ENCODE peak calls at places on chromosomes 3 and 15, in four cellular contexts. K, H, T and Q are unnamed samples.

GRCh38 chr3:52350981-52351761 is 35.1 kb downstream of the DNAH1 start:
- DNase-seq in K (no peak), T (no peak), H (no peak), Q (no peak)

GRCh38 chr3:136893848-136894443 is 31.9 kb downstream of the NCK1 start:
- DNase-seq in H (peak; percentile 63), T (no peak), K (peak; percentile 92), Q (no peak)

GRCh38 chr3:171251842-171252241 is 208.4 kb downstream of the TNIK start:
- DNase-seq in H (peak; percentile 57), T (no peak), K (no peak), Q (no peak)

GRCh38 chr15:65896231-65896630 is 26.9 kb downstream of the RAB11A start:
- DNase-seq in K (peak; percentile 48), T (no peak), H (no peak), Q (no peak)

GRCh38 chr15:70210538-70210937 is 112.8 kb upstream of the TLE3 start:
- DNase-seq in T (no peak), K (no peak), H (no peak), Q (peak; percentile 51)

GRCh38 chr3:62201438-62202035 is 171.8 kb downstream of the FEZF2 start:
- DNase-seq in T (peak; percentile 23), K (peak; percentile 51), H (no peak), Q (no peak)

GRCh38 chr3:94862703-94863102 is 799.8 kb downstream of the NSUN3 start:
- DNase-seq in K (no peak), H (peak; percentile 71), T (no peak), Q (peak; percentile 61)

GRCh38 chr15:55221090-55222011 is 24.6 kb upstream of the RSL24D1 start:
- DNase-seq in T (no peak), K (peak; percentile 96), H (peak; percentile 96), Q (no peak)

GRCh38 chr15:99706557-99707303 is 26.5 kb downstream of the LYSMD4 start:
- DNase-seq in K (no peak), T (no peak), H (no peak), Q (no peak)

GRCh38 chr15:63019539-63020109 is 22.9 kb upstream of the TPM1 start:
- DNase-seq in H (peak; percentile 65), T (no peak), K (peak; percentile 95), Q (peak; percentile 81)

GRCh38 chr3:8186213-8186612 is 315.4 kb upstream of the LMCD1 start:
- DNase-seq in K (no peak), H (peak; percentile 59), T (no peak), Q (no peak)

GRCh38 chr3:52093751-52094525 is 37.6 kb upstream of the DUSP7 start:
- DNase-seq in T (no peak), K (peak; percentile 61), H (peak; percentile 65), Q (no peak)

GRCh38 chr15:101049856-101050646 is 130.9 kb downstream of the LRRK1 start:
- DNase-seq in K (no peak), H (no peak), T (no peak), Q (peak; percentile 38)

GRCh38 chr3:32153414-32154016 is 47.1 kb downstream of the GPD1L start:
- DNase-seq in H (no peak), K (no peak), T (no peak), Q (no peak)

GRCh38 chr15:33735637-33736247 is 232.6 kb upstream of the CHRM5 start:
- DNase-seq in T (peak; percentile 29), K (peak; percentile 41), H (peak; percentile 48), Q (peak; percentile 72)

GRCh38 chr15:91689377-91689776 is 164.1 kb upstream of the SLCO3A1 start:
- DNase-seq in T (no peak), H (no peak), K (no peak), Q (no peak)

GRCh38 chr15:37203050-37203449 is 102.7 kb upstream of the MEIS2 start:
- DNase-seq in H (no peak), K (no peak), T (no peak), Q (no peak)

GRCh38 chr3:160676547-160677303 is at the start of gene ARL14:
- DNase-seq in K (peak; percentile 68), T (no peak), H (peak; percentile 95), Q (peak; percentile 59)

GRCh38 chr3:111260878-111261277 is 189.3 kb downstream of the NECTIN3 start:
- DNase-seq in K (peak; percentile 34), H (no peak), T (no peak), Q (no peak)

GRCh38 chr15:33083232-33084006 is 111.1 kb downstream of the FMN1 start:
- DNase-seq in T (no peak), H (peak; percentile 88), K (peak; percentile 33), Q (peak; percentile 57)

GRCh38 chr15:60079210-60079609 is 75.1 kb downstream of the FOXB1 start:
- DNase-seq in T (no peak), K (no peak), H (peak; percentile 48), Q (no peak)

GRCh38 chr3:14991818-14992612 is 44.6 kb downstream of the NR2C2 start:
- DNase-seq in H (no peak), T (no peak), K (peak; percentile 18), Q (no peak)

GRCh38 chr3:14991148-14991742 is 43.9 kb downstream of the NR2C2 start:
- DNase-seq in H (no peak), K (no peak), T (no peak), Q (no peak)

GRCh38 chr3:14984581-14985113 is 37.3 kb downstream of the NR2C2 start:
- DNase-seq in K (no peak), H (no peak), T (no peak), Q (no peak)

GRCh38 chr3:14989943-14990753 is 42.8 kb downstream of the NR2C2 start:
- DNase-seq in T (no peak), H (peak; percentile 21), K (no peak), Q (peak; percentile 63)

GRCh38 chr3:14988988-14989394 is 41.6 kb downstream of the NR2C2 start:
- DNase-seq in K (no peak), T (peak; percentile 31), H (peak; percentile 92), Q (peak; percentile 80)
- H3K4me3 ChIP-seq in K (no peak overlapping the region), T (no peak overlapping the region), H (no peak overlapping the region), Q (no peak overlapping the region)

GRCh38 chr15:85029221-85029620 is 47.6 kb downstream of the PDE8A start:
- DNase-seq in T (no peak), K (no peak), H (no peak), Q (no peak)
- H3K4me1 ChIP-seq in T (peaks cover 24% of the 10 kb centered on the region), K (peaks cover 29% of the 10 kb centered on the region), H (peaks cover 18% of the 10 kb centered on the region), Q (peaks cover 20% of the 10 kb centered on the region)

DNA sequence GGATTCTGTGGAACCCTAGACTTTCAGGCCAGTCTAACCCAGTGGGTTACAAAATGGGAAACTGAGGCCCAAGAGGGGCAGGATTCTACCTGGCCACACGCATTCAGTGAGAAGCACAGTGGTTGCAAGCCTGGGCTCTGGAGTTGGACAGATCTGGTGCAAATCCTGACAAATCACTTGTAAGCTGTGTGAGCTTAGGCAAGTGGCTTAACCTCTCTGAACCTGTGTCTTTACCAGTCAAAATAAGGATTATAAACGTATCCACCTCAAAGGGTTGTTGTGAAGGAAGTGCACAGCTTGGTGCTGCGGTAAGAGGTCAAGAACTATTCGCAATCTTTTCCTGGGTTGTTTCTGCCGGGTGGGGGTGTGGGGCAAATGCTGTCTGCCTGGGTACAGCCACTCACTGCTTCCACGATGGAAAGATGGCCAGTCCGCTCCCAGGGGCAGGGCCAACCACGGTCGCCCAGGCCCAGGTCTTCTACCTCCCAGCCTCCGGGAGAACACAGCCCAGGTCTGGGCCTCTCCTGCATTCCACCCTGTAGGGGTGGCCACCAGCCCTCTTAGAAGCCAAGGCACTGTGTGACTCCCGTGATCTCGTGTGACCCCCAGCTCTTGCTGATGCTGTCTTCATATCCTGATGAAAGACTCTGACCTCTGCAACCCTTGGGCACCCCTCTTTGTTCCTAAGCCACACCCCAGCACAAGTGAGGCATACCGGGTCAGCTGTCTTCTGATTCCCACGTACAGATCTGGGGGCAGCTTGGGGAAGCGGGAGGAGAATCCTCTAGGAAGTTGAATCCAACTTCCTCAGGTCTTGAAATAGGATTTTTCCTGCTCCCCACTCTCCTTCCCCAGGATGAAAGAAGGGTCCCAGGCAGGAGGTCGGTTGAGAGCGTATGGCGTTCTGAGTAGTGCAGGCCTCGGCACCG is 1.5 kb downstream of the CHRNA3 start:
- DNase-seq in K (no peak), T (no peak), H (peak; percentile 61), Q (peak; percentile 66)
- H3K9ac ChIP-seq in K (no peak overlapping the region), T (no peak overlapping the region), H (peak overlapping the region; percentile 30), Q (no peak overlapping the region)

GRCh38 chr3:138435840-138436239 is 1.4 kb downstream of the ESYT3 start:
- DNase-seq in K (no peak), T (no peak), H (no peak), Q (no peak)
- H3K4me3 ChIP-seq in K (no peak overlapping the region), T (no peak overlapping the region), H (no peak overlapping the region), Q (peak overlapping the region; percentile 79)

GRCh38 chr15:56320316-56320715 is 44.9 kb upstream of the TEX9 start:
- DNase-seq in H (no peak), T (peak; percentile 42), K (no peak), Q (no peak)

GRCh38 chr15:56322444-56322843 is 42.8 kb upstream of the TEX9 start:
- DNase-seq in H (no peak), K (no peak), T (no peak), Q (no peak)

GRCh38 chr15:56323435-56323834 is 41.8 kb upstream of the TEX9 start:
- DNase-seq in H (no peak), T (no peak), K (no peak), Q (no peak)

GRCh38 chr15:56325186-56325585 is 40.0 kb upstream of the TEX9 start:
- DNase-seq in T (no peak), K (peak; percentile 33), H (no peak), Q (no peak)

DNA sequence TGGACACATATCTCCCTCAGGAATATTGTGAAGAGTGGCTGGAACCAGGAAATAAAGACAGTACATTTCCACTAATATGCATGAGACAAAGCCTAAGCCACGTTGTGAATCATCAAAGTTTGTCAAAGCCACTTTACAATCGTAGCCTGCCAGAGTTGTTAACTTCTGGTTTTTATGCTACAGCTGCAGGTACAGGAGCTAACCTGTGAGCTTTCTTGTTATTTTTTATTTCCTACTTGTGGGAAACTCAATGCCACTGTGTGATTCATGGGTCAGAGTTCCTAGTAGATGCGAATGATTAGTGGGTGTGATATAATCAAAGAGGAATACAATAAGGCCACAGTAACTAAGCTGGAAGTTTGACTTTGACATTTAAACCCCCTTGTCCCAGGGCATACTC is 44.4 kb upstream of the TEX9 start:
- DNase-seq in T (no peak), K (no peak), H (no peak), Q (no peak)
- H3K4me1 ChIP-seq in T (peaks cover 5% of the 10 kb centered on the region), K (no peaks in the 10 kb centered on the region), H (no peaks in the 10 kb centered on the region), Q (no peaks in the 10 kb centered on the region)

GRCh38 chr3:30604091-30604490 is 2.3 kb upstream of the TGFBR2 start:
- DNase-seq in H (no peak), K (peak; percentile 41), T (no peak), Q (no peak)
- H3K9ac ChIP-seq in H (no peak overlapping the region), K (no peak overlapping the region), T (no peak overlapping the region), Q (no peak overlapping the region)

GRCh38 chr3:197996855-197997254 is 36.8 kb downstream of the LMLN start:
- DNase-seq in T (no peak), K (no peak), H (no peak), Q (no peak)

GRCh38 chr3:197994736-197995135 is 34.7 kb downstream of the LMLN start:
- DNase-seq in H (no peak), T (no peak), K (no peak), Q (no peak)

DNA sequence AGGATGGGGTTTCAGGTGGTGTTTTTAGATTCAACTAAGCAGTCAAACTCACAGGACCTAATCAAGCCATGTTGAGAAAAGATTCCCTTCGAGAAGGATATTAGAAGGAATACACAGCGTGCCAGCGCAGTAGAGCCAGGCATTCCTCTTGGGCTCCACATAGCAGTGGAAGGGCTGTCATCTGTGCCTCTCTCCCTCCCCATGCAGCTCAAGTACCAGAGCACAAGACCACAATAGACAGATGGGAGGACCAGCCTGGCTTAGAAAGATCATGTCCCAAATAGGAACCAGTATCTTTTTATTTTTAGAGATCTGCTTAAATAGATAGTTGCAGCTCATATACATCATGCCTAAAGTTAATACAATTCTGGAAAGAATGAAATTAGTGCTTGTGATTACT is 37.9 kb downstream of the LMLN start:
- DNase-seq in K (no peak), H (no peak), T (no peak), Q (no peak)
- H3K4me3 ChIP-seq in K (no peak overlapping the region), H (no peak overlapping the region), T (no peak overlapping the region), Q (no peak overlapping the region)

GRCh38 chr3:49779378-49780079 is 6.8 kb downstream of the IP6K1 start:
- DNase-seq in T (no peak), H (no peak), K (no peak), Q (no peak)
- H3K4me1 ChIP-seq in T (no peaks in the 10 kb centered on the region), H (no peaks in the 10 kb centered on the region), K (peaks cover 11% of the 10 kb centered on the region), Q (no peaks in the 10 kb centered on the region)